ENCODE peak calls at places on chromosomes 7 and 10, in eight cellular contexts. One of them, this sample, is unnamed.
A peak's percentile ranks its signal among the peaks of the same experiment; 100 is the strongest.

GRCh38 chr7:7562736-7563135 is 3.9 kb upstream of the MIOS start:
- DNase-seq in progenitor cell of endocrine pancreas: no peak
- DNase-seq in WTC11: no peak
- DNase-seq in ACHN: no peak
- DNase-seq in OCI-LY7: no peak
- DNase-seq in ELF-1: no peak
- DNase-seq in C1 segment of cervical spinal cord: no peak
- DNase-seq in activated naive CD8-positive, alpha-beta T cell treated with anti-CD3 and anti-CD28 coated beads, Interleukin-2, amount 50 U/mL, for 24 hours: no peak
- DNase-seq in this sample: no peak

GRCh38 chr7:131527462-131527861 is 29.0 kb downstream of the PODXL start:
- DNase-seq in ELF-1: no peak
- DNase-seq in ACHN: no peak
- DNase-seq in activated naive CD8-positive, alpha-beta T cell treated with anti-CD3 and anti-CD28 coated beads, Interleukin-2, amount 50 U/mL, for 24 hours: no peak
- DNase-seq in C1 segment of cervical spinal cord: no peak
- DNase-seq in WTC11: no peak
- DNase-seq in progenitor cell of endocrine pancreas: no peak
- DNase-seq in OCI-LY7: no peak
- DNase-seq in this sample: no peak

GRCh38 chr7:19442016-19442785 is 266.6 kb downstream of the POLR1F start:
- DNase-seq in ACHN: peak; percentile 58
- DNase-seq in WTC11: peak; percentile 15
- DNase-seq in progenitor cell of endocrine pancreas: no peak
- DNase-seq in ELF-1: peak; percentile 30
- DNase-seq in C1 segment of cervical spinal cord: no peak
- DNase-seq in activated naive CD8-positive, alpha-beta T cell treated with anti-CD3 and anti-CD28 coated beads, Interleukin-2, amount 50 U/mL, for 24 hours: no peak
- DNase-seq in OCI-LY7: peak; percentile 4
- DNase-seq in this sample: no peak

GRCh38 chr10:93198401-93199175 is 124.9 kb downstream of the CYP26A1 start:
- DNase-seq in activated naive CD8-positive, alpha-beta T cell treated with anti-CD3 and anti-CD28 coated beads, Interleukin-2, amount 50 U/mL, for 24 hours: no peak
- DNase-seq in ELF-1: no peak
- DNase-seq in ACHN: no peak
- DNase-seq in C1 segment of cervical spinal cord: no peak
- DNase-seq in WTC11: no peak
- DNase-seq in progenitor cell of endocrine pancreas: no peak
- DNase-seq in OCI-LY7: no peak
- DNase-seq in this sample: peak; percentile 75

GRCh38 chr10:110069502-110069982 is 61.8 kb downstream of the ADD3 start:
- DNase-seq in activated naive CD8-positive, alpha-beta T cell treated with anti-CD3 and anti-CD28 coated beads, Interleukin-2, amount 50 U/mL, for 24 hours: no peak
- DNase-seq in WTC11: no peak
- DNase-seq in progenitor cell of endocrine pancreas: no peak
- DNase-seq in ELF-1: no peak
- DNase-seq in OCI-LY7: peak; percentile 54
- DNase-seq in C1 segment of cervical spinal cord: no peak
- DNase-seq in ACHN: no peak
- DNase-seq in this sample: no peak

GRCh38 chr7:33807779-33808482 is 97.4 kb upstream of the BMPER start:
- DNase-seq in ACHN: peak; percentile 35
- DNase-seq in progenitor cell of endocrine pancreas: no peak
- DNase-seq in C1 segment of cervical spinal cord: no peak
- DNase-seq in activated naive CD8-positive, alpha-beta T cell treated with anti-CD3 and anti-CD28 coated beads, Interleukin-2, amount 50 U/mL, for 24 hours: peak; percentile 12
- DNase-seq in OCI-LY7: peak; percentile 10
- DNase-seq in WTC11: peak; percentile 81
- DNase-seq in ELF-1: peak; percentile 70
- DNase-seq in this sample: peak; percentile 31

GRCh38 chr7:40211291-40212003 is 76.6 kb downstream of the SUGCT start:
- DNase-seq in OCI-LY7: no peak
- DNase-seq in ELF-1: peak; percentile 6
- DNase-seq in activated naive CD8-positive, alpha-beta T cell treated with anti-CD3 and anti-CD28 coated beads, Interleukin-2, amount 50 U/mL, for 24 hours: no peak
- DNase-seq in progenitor cell of endocrine pancreas: no peak
- DNase-seq in C1 segment of cervical spinal cord: no peak
- DNase-seq in ACHN: no peak
- DNase-seq in WTC11: no peak
- DNase-seq in this sample: peak; percentile 54

GRCh38 chr10:132571565-132572544 is 34.3 kb downstream of the INPP5A start:
- DNase-seq in OCI-LY7: peak; percentile 98
- DNase-seq in progenitor cell of endocrine pancreas: no peak
- DNase-seq in WTC11: peak; percentile 56
- DNase-seq in ELF-1: peak; percentile 91
- DNase-seq in ACHN: peak; percentile 89
- DNase-seq in activated naive CD8-positive, alpha-beta T cell treated with anti-CD3 and anti-CD28 coated beads, Interleukin-2, amount 50 U/mL, for 24 hours: peak; percentile 75
- DNase-seq in C1 segment of cervical spinal cord: no peak
- DNase-seq in this sample: peak; percentile 85

GRCh38 chr10:51806079-51806835 is 106.9 kb upstream of the CSTF2T start:
- DNase-seq in WTC11: no peak
- DNase-seq in ACHN: no peak
- DNase-seq in C1 segment of cervical spinal cord: no peak
- DNase-seq in activated naive CD8-positive, alpha-beta T cell treated with anti-CD3 and anti-CD28 coated beads, Interleukin-2, amount 50 U/mL, for 24 hours: no peak
- DNase-seq in progenitor cell of endocrine pancreas: no peak
- DNase-seq in OCI-LY7: no peak
- DNase-seq in ELF-1: no peak
- DNase-seq in this sample: no peak

GRCh38 chr7:2000153-2000687 is 232.5 kb downstream of the MAD1L1 start:
- DNase-seq in OCI-LY7: no peak
- DNase-seq in WTC11: no peak
- DNase-seq in C1 segment of cervical spinal cord: no peak
- DNase-seq in activated naive CD8-positive, alpha-beta T cell treated with anti-CD3 and anti-CD28 coated beads, Interleukin-2, amount 50 U/mL, for 24 hours: no peak
- DNase-seq in progenitor cell of endocrine pancreas: no peak
- DNase-seq in ELF-1: no peak
- DNase-seq in ACHN: no peak
- DNase-seq in this sample: no peak

GRCh38 chr10:26840938-26841732 is 19.6 kb downstream of the ABI1 start:
- DNase-seq in ELF-1: no peak
- DNase-seq in activated naive CD8-positive, alpha-beta T cell treated with anti-CD3 and anti-CD28 coated beads, Interleukin-2, amount 50 U/mL, for 24 hours: no peak
- DNase-seq in OCI-LY7: no peak
- DNase-seq in progenitor cell of endocrine pancreas: no peak
- DNase-seq in ACHN: no peak
- DNase-seq in WTC11: no peak
- DNase-seq in C1 segment of cervical spinal cord: no peak
- DNase-seq in this sample: no peak

GRCh38 chr10:15043674-15044073 is at the start of gene OLAH:
- DNase-seq in progenitor cell of endocrine pancreas: no peak
- DNase-seq in ACHN: no peak
- DNase-seq in C1 segment of cervical spinal cord: no peak
- DNase-seq in activated naive CD8-positive, alpha-beta T cell treated with anti-CD3 and anti-CD28 coated beads, Interleukin-2, amount 50 U/mL, for 24 hours: no peak
- DNase-seq in WTC11: no peak
- DNase-seq in ELF-1: no peak
- DNase-seq in OCI-LY7: no peak
- DNase-seq in this sample: no peak

GRCh38 chr7:17444673-17445072 is 146.2 kb downstream of the AHR start:
- DNase-seq in WTC11: no peak
- DNase-seq in progenitor cell of endocrine pancreas: no peak
- DNase-seq in C1 segment of cervical spinal cord: no peak
- DNase-seq in ACHN: peak; percentile 37
- DNase-seq in activated naive CD8-positive, alpha-beta T cell treated with anti-CD3 and anti-CD28 coated beads, Interleukin-2, amount 50 U/mL, for 24 hours: no peak
- DNase-seq in ELF-1: no peak
- DNase-seq in OCI-LY7: no peak
- DNase-seq in this sample: no peak

GRCh38 chr7:33700001-33700899 is 205.1 kb upstream of the BMPER start:
- DNase-seq in WTC11: no peak
- DNase-seq in OCI-LY7: no peak
- DNase-seq in C1 segment of cervical spinal cord: no peak
- DNase-seq in ELF-1: no peak
- DNase-seq in activated naive CD8-positive, alpha-beta T cell treated with anti-CD3 and anti-CD28 coated beads, Interleukin-2, amount 50 U/mL, for 24 hours: no peak
- DNase-seq in progenitor cell of endocrine pancreas: no peak
- DNase-seq in ACHN: no peak
- DNase-seq in this sample: no peak

GRCh38 chr7:120337308-120337907 is 64.4 kb downstream of the KCND2 start:
- DNase-seq in C1 segment of cervical spinal cord: no peak
- DNase-seq in activated naive CD8-positive, alpha-beta T cell treated with anti-CD3 and anti-CD28 coated beads, Interleukin-2, amount 50 U/mL, for 24 hours: no peak
- DNase-seq in progenitor cell of endocrine pancreas: no peak
- DNase-seq in OCI-LY7: peak; percentile 13
- DNase-seq in WTC11: no peak
- DNase-seq in ACHN: peak; percentile 61
- DNase-seq in ELF-1: no peak
- DNase-seq in this sample: no peak

GRCh38 chr7:152341039-152341913 is 94.5 kb downstream of the KMT2C start:
- DNase-seq in WTC11: no peak
- DNase-seq in progenitor cell of endocrine pancreas: no peak
- DNase-seq in ACHN: peak; percentile 87
- DNase-seq in activated naive CD8-positive, alpha-beta T cell treated with anti-CD3 and anti-CD28 coated beads, Interleukin-2, amount 50 U/mL, for 24 hours: no peak
- DNase-seq in OCI-LY7: peak; percentile 86
- DNase-seq in C1 segment of cervical spinal cord: peak; percentile 8
- DNase-seq in ELF-1: no peak
- DNase-seq in this sample: peak; percentile 19

GRCh38 chr10:54940418-54940817 is 139.4 kb upstream of the PCDH15 start:
- DNase-seq in WTC11: no peak
- DNase-seq in OCI-LY7: no peak
- DNase-seq in activated naive CD8-positive, alpha-beta T cell treated with anti-CD3 and anti-CD28 coated beads, Interleukin-2, amount 50 U/mL, for 24 hours: no peak
- DNase-seq in ACHN: peak; percentile 5
- DNase-seq in ELF-1: no peak
- DNase-seq in progenitor cell of endocrine pancreas: no peak
- DNase-seq in C1 segment of cervical spinal cord: no peak
- DNase-seq in this sample: no peak

GRCh38 chr10:75099952-75100763 is 11.3 kb upstream of the SAMD8 start:
- DNase-seq in activated naive CD8-positive, alpha-beta T cell treated with anti-CD3 and anti-CD28 coated beads, Interleukin-2, amount 50 U/mL, for 24 hours: peak; percentile 91
- DNase-seq in ELF-1: peak; percentile 92
- DNase-seq in C1 segment of cervical spinal cord: peak; percentile 15
- DNase-seq in WTC11: peak; percentile 96
- DNase-seq in ACHN: peak; percentile 65
- DNase-seq in OCI-LY7: peak; percentile 70
- DNase-seq in progenitor cell of endocrine pancreas: peak; percentile 89
- DNase-seq in this sample: peak; percentile 78

GRCh38 chr7:925601-926000 is 28.9 kb downstream of the ADAP1 start:
- DNase-seq in ACHN: no peak
- DNase-seq in WTC11: peak; percentile 9
- DNase-seq in progenitor cell of endocrine pancreas: no peak
- DNase-seq in OCI-LY7: no peak
- DNase-seq in ELF-1: no peak
- DNase-seq in activated naive CD8-positive, alpha-beta T cell treated with anti-CD3 and anti-CD28 coated beads, Interleukin-2, amount 50 U/mL, for 24 hours: peak; percentile 89
- DNase-seq in C1 segment of cervical spinal cord: no peak
- DNase-seq in this sample: no peak

GRCh38 chr7:100373261-100373831 is at the start of gene PILRA:
- DNase-seq in ELF-1: no peak
- DNase-seq in C1 segment of cervical spinal cord: no peak
- DNase-seq in ACHN: no peak
- DNase-seq in progenitor cell of endocrine pancreas: no peak
- DNase-seq in activated naive CD8-positive, alpha-beta T cell treated with anti-CD3 and anti-CD28 coated beads, Interleukin-2, amount 50 U/mL, for 24 hours: no peak
- DNase-seq in WTC11: no peak
- DNase-seq in OCI-LY7: no peak
- DNase-seq in this sample: no peak

GRCh38 chr10:69662901-69663300 is 32.9 kb downstream of the FAM241B start:
- DNase-seq in WTC11: no peak
- DNase-seq in progenitor cell of endocrine pancreas: no peak
- DNase-seq in ACHN: no peak
- DNase-seq in activated naive CD8-positive, alpha-beta T cell treated with anti-CD3 and anti-CD28 coated beads, Interleukin-2, amount 50 U/mL, for 24 hours: no peak
- DNase-seq in C1 segment of cervical spinal cord: no peak
- DNase-seq in ELF-1: no peak
- DNase-seq in OCI-LY7: no peak
- DNase-seq in this sample: no peak

GRCh38 chr7:140586517-140586916 is 54.1 kb downstream of the DENND2A start:
- DNase-seq in activated naive CD8-positive, alpha-beta T cell treated with anti-CD3 and anti-CD28 coated beads, Interleukin-2, amount 50 U/mL, for 24 hours: no peak
- DNase-seq in WTC11: no peak
- DNase-seq in C1 segment of cervical spinal cord: no peak
- DNase-seq in ACHN: no peak
- DNase-seq in OCI-LY7: no peak
- DNase-seq in progenitor cell of endocrine pancreas: no peak
- DNase-seq in ELF-1: no peak
- DNase-seq in this sample: no peak

This sample was measured in SJSA1.